ENCODE peak calls at places on chromosomes 12 and 14, in four cellular contexts. H, A, F and Q are unnamed samples.

GRCh38 chr14:96285667-96286066 is 29.7 kb downstream of the BDKRB1 start:
- DNase-seq in F (no peak), A (no peak), H (no peak), Q (no peak)

GRCh38 chr12:90546511-90546910 is 408.5 kb downstream of the CCER1 start:
- DNase-seq in H (no peak), F (no peak), A (no peak), Q (no peak)

GRCh38 chr12:3277261-3277943 is 200.2 kb downstream of the TSPAN9 start:
- DNase-seq in A (no peak), F (no peak), H (no peak), Q (peak; percentile 76)

GRCh38 chr14:64695071-64695470 is 9.2 kb upstream of the PLEKHG3 start:
- DNase-seq in A (no peak), F (no peak), H (no peak), Q (no peak)

GRCh38 chr12:121568971-121569808 is 11.6 kb downstream of the KDM2B start:
- DNase-seq in H (no peak), F (no peak), A (peak; percentile 60), Q (peak; percentile 71)

GRCh38 chr14:52790756-52791203 is 627 bp downstream of the GNPNAT1 start:
- DNase-seq in H (no peak), A (no peak), F (no peak), Q (no peak)

GRCh38 chr14:100192250-100192671 is 32.8 kb upstream of the DEGS2 start:
- DNase-seq in H (peak; percentile 11), A (no peak), F (peak; percentile 64), Q (peak; percentile 20)

GRCh38 chr12:124687695-124688301 is 120.4 kb upstream of the NCOR2 start:
- DNase-seq in F (no peak), A (no peak), H (peak; percentile 57), Q (peak; percentile 66)

GRCh38 chr12:3313655-3314305 is 177.2 kb upstream of the PRMT8 start:
- DNase-seq in A (peak; percentile 61), H (peak; percentile 21), F (no peak), Q (peak; percentile 46)

GRCh38 chr12:25423355-25423754 is 129.7 kb downstream of the LMNTD1 start:
- DNase-seq in H (no peak), A (no peak), F (no peak), Q (peak; percentile 14)

GRCh38 chr12:6231359-6232268 is 31.4 kb downstream of the CD9 start:
- DNase-seq in H (peak; percentile 21), F (no peak), A (no peak), Q (no peak)

GRCh38 chr12:117820216-117820907 is 148.4 kb downstream of the KSR2 start:
- DNase-seq in F (no peak), H (no peak), A (no peak), Q (no peak)

GRCh38 chr14:64757601-64758000 is 53.4 kb downstream of the PLEKHG3 start:
- DNase-seq in H (no peak), F (no peak), A (no peak), Q (no peak)

GRCh38 chr12:114863911-114864310 is 179.9 kb upstream of the TBX3 start:
- DNase-seq in H (no peak), A (no peak), F (no peak), Q (no peak)

GRCh38 chr12:56160894-56161667 is 2.9 kb downstream of the MYL6 start:
- DNase-seq in F (no peak), H (no peak), A (peak; percentile 3), Q (no peak)

GRCh38 chr12:30701056-30701455 is 5.4 kb upstream of the IPO8 start:
- DNase-seq in A (no peak), H (no peak), F (no peak), Q (no peak)

GRCh38 chr12:130704606-130705005 is 11.5 kb downstream of the RIMBP2 start:
- DNase-seq in A (no peak), H (no peak), F (no peak), Q (no peak)

GRCh38 chr12:65838330-65838976 is 14.2 kb downstream of the HMGA2 start:
- DNase-seq in F (no peak), A (no peak), H (no peak), Q (no peak)

GRCh38 chr14:53539489-53540126 is 386.5 kb upstream of the DDHD1 start:
- DNase-seq in F (peak; percentile 77), A (peak; percentile 87), H (peak; percentile 62), Q (peak; percentile 93)